ENCODE peak calls at places on chromosome 20, in five cellular contexts. A is left colon, W is H1, E is kidney tubule cell, Z is activated T-helper 1 cell treated with Interleukin-2 at 50 U/mL for 16 hours. S is an unnamed sample.

GRCh38 chr20:63280929-63281545 is 8.4 kb downstream of the ARFGAP1 start:
- DNase-seq in W (no peak), E (no peak), A (no peak), Z (no peak), S (no peak)

GRCh38 chr20:44039741-44040140 is 125.1 kb downstream of the TOX2 start:
- DNase-seq in E (no peak), W (no peak), A (no peak), Z (no peak), S (peak)

GRCh38 chr20:6468751-6469150 is 298.7 kb upstream of the BMP2 start:
- DNase-seq in A (no peak), W (no peak), E (no peak), Z (no peak), S (no peak)

GRCh38 chr20:19699132-19699971 is 58.7 kb upstream of the RIN2 start:
- DNase-seq in A (no peak), W (no peak), E (peak), Z (no peak), S (no peak)

GRCh38 chr20:53934421-53935352 is 135.7 kb downstream of the BCAS1 start:
- DNase-seq in E (peak), A (no peak), W (no peak), Z (no peak), S (peak)

GRCh38 chr20:64231621-64232550 is 23.7 kb upstream of the PCMTD2 start:
- DNase-seq in E (no peak), W (no peak), A (no peak), Z (no peak), S (no peak)

GRCh38 chr20:49700411-49701185 is 13.1 kb downstream of the B4GALT5 start:
- DNase-seq in A (no peak), Z (no peak), W (no peak), E (peak), S (no peak)

GRCh38 chr20:45061244-45061643 is 39.7 kb downstream of the KCNS1 start:
- DNase-seq in A (no peak), W (no peak), E (peak), Z (no peak), S (no peak)

GRCh38 chr20:7754102-7754501 is 186.2 kb downstream of the HAO1 start:
- DNase-seq in Z (no peak), E (no peak), W (no peak), A (no peak), S (no peak)

GRCh38 chr20:56222945-56223344 is 25.6 kb upstream of the MC3R start:
- DNase-seq in E (no peak), Z (no peak), W (no peak), A (no peak), S (no peak)

S was measured in ureter.